ENCODE peak calls at places on chromosomes 13 and 19, in six cellular contexts. S is neuronal stem cell, N is thoracic aorta, P is hepatocyte, J is RWPE1, K is cardiac muscle cell. A is an unnamed sample.

GRCh38 chr13:102191951-102192461 is 209.8 kb downstream of the FGF14 start:
- DNase-seq in S (peak), N (no peak), P (no peak), J (peak), K (peak), A (no peak)

GRCh38 chr13:49985129-49985528 is 11.7 kb upstream of the TRIM13 start:
- DNase-seq in S (no peak), N (no peak), P (no peak), J (no peak), K (no peak), A (no peak)

GRCh38 chr19:18649371-18650047 is 12.7 kb downstream of the KLHL26 start:
- DNase-seq in S (no peak), N (no peak), P (peak), J (peak), K (peak), A (peak)

GRCh38 chr19:50975766-50976165 is 6.4 kb upstream of the KLK6 start:
- DNase-seq in S (no peak), N (no peak), P (peak), J (peak), K (no peak), A (no peak)

GRCh38 chr19:308471-309205 is 17.4 kb upstream of the PLPP2 start:
- DNase-seq in S (no peak), N (no peak), P (no peak), J (no peak), K (no peak), A (no peak)

GRCh38 chr19:28065026-28065425 is 1147.9 kb downstream of the UQCRFS1 start:
- DNase-seq in S (no peak), N (no peak), P (no peak), J (no peak), K (no peak), A (no peak)

GRCh38 chr19:39199025-39199424 is 2.3 kb downstream of the NCCRP1 start:
- DNase-seq in S (no peak), N (no peak), P (no peak), J (no peak), K (peak), A (no peak)

GRCh38 chr19:15015946-15016542 is 33.2 kb upstream of the CASP14 start:
- DNase-seq in S (peak), N (no peak), P (peak), J (peak), K (peak), A (no peak)

GRCh38 chr19:12884926-12885748 is 1.9 kb downstream of the KLF1 start:
- DNase-seq in S (peak), N (no peak), P (peak), J (peak), K (peak), A (peak)

GRCh38 chr13:97226788-97227627 is 4.9 kb downstream of the MBNL2 start:
- DNase-seq in S (no peak), N (no peak), P (peak), J (no peak), K (peak), A (no peak)

GRCh38 chr19:10419646-10420443 is 493 bp upstream of the PDE4A start:
- DNase-seq in S (peak), N (no peak), P (peak), J (no peak), K (peak), A (no peak)

GRCh38 chr19:10418281-10419199 is 1.8 kb upstream of the PDE4A start:
- DNase-seq in S (peak), N (no peak), P (peak), J (no peak), K (peak), A (no peak)

GRCh38 chr19:10417598-10418280 is 2.6 kb upstream of the PDE4A start:
- DNase-seq in S (no peak), N (no peak), P (peak), J (no peak), K (no peak), A (no peak)

GRCh38 chr19:10420444-10421239 is at the start of gene PDE4A:
- DNase-seq in S (no peak), N (no peak), P (peak), J (no peak), K (peak), A (no peak)

DNA sequence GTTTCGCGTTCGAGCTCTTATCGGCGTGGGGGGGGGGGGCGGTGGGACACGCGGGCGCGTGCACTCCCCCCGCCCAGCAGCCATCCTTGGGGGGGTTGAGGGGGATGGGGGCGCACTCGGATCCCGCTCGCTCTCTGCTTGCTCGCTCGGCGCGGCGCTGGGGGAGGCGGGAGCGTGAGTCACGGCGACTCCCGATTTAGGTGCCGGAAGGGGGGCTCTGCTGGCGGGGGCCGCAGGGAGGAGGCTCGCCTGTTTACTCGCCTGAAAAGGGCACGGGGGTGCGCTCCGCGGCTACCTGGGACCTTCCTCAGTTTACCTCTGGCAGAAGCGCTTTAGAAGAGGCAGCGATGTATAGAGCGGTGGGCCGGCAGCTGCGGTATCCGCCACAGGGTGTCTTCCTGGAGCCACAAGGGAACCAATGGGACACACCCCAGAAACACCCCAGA is 1.1 kb upstream of the PDE4A start:
- DNase-seq in S (no peak), N (no peak), P (peak), J (no peak), K (no peak), A (no peak)
- H3K27ac ChIP-seq in S (no peak), N (no peak), P (no peak), J (no peak), K (no peak), A (no peak)

DNA sequence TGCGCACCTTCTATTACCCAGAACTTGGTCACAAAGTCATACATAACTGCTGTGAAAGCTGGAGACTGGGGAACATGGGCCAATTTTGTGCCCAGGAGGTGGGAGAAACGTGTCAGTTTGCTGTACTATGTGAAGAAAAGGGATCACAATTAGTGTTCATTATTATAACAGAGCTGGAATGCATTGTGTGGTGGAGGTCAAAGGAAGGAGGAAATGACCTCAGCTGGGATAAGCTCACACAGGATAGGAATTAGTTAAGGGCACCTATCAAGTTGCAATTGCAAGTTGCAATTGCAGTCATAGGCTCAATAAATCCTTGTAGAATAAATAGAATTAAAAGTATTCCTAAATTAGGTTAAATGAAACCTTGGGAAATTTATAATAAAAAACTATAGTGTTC is 103.9 kb upstream of the OBI1 start:
- DNase-seq in S (no peak), N (no peak), P (no peak), J (no peak), K (no peak), A (no peak)
- H3K27ac ChIP-seq in S (no peak), N (no peak), P (no peak), J (no peak), K (no peak), A (no peak)

GRCh38 chr19:5933391-5933998 is 19.4 kb downstream of the CAPS start:
- DNase-seq in S (no peak), N (no peak), P (no peak), J (no peak), K (no peak), A (no peak)
- H3K27ac ChIP-seq in S (no peak), N (no peak), P (peak), J (peak), K (peak), A (no peak)

GRCh38 chr19:3981373-3981735 is 3.9 kb downstream of the EEF2 start:
- DNase-seq in S (no peak), N (no peak), P (no peak), J (no peak), K (no peak), A (no peak)

GRCh38 chr19:3981736-3982681 is 3.3 kb downstream of the EEF2 start:
- DNase-seq in S (no peak), N (no peak), P (no peak), J (no peak), K (no peak), A (no peak)

GRCh38 chr19:3983542-3983914 is 1.7 kb downstream of the EEF2 start:
- DNase-seq in S (no peak), N (no peak), P (no peak), J (no peak), K (no peak), A (no peak)

GRCh38 chr19:3983936-3984583 is 1.2 kb downstream of the EEF2 start:
- DNase-seq in S (no peak), N (no peak), P (peak), J (no peak), K (peak), A (peak)

DNA sequence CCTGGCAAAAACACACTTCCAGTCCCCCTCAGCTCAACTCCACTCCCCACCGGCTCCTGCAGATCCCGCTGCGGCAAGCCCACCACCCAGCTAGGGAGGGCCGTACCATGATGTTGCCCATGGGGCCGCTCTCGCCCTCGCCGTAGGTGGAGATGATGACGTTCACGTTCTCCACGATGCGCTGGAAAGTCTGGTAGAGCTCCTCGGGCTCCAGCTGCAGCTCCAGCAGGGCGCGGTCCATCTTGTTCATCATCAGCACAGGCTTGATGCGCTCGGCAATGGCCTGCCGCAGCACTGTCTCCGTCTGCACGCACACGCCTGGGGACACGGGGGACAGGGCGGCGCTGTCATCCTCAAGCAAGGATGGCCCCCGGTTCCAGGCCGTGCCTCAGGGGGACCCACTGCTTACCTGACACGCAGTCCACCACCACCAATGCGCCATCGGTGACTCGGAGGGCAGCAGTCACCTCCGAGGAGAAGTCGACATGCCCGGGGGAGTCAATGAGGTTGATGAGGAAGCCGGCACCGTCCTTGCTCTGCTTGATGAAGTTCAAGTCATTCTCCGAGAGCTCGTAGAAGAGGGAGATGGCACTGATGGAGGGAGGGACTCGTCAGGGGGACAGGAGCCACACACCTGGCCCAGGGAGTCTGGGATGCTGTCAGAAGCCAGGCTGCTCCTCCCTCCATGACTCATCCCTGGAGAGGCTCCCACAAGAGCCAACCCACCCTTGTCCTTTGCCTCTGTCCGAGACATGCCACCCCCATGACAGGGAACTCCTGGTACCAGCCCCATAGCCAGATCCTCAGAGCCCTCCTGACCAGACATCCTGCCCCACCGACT is 2.3 kb downstream of the EEF2 start:
- DNase-seq in S (no peak), N (no peak), P (peak), J (peak), K (peak), A (no peak)
- H3K27ac ChIP-seq in S (no peak), N (peak), P (peak), J (peak), K (no peak), A (no peak)

A was measured in lower lobe of right lung.